ENCODE peak calls at places on chromosomes 11 and 22, in seven cellular contexts. K, N, D, A, T, Y and X are unnamed samples.

GRCh38 chr11:23370580-23371275 is 510.5 kb upstream of the CCDC179 start:
- DNase-seq in K (no peak), A (no peak), N (peak; percentile 6), T (no peak), Y (no peak), D (peak; percentile 23), X (no peak)

GRCh38 chr11:60982184-60982583 is 10.7 kb downstream of the CD6 start:
- DNase-seq in D (no peak), A (no peak), Y (no peak), T (no peak), K (no peak), N (no peak), X (peak; percentile 64)

GRCh38 chr11:44834846-44835245 is 108.1 kb downstream of the TSPAN18 start:
- DNase-seq in K (no peak), N (no peak), T (no peak), A (no peak), D (no peak), Y (no peak), X (no peak)

GRCh38 chr22:27913162-27913741 is 5.8 kb downstream of the PITPNB start:
- DNase-seq in Y (no peak), D (no peak), N (no peak), A (no peak), T (no peak), K (no peak), X (no peak)

GRCh38 chr22:39396797-39397195 is 2.8 kb upstream of the TAB1 start:
- DNase-seq in A (no peak), N (no peak), K (no peak), Y (no peak), D (no peak), T (no peak), X (no peak)

GRCh38 chr22:22576244-22576988 is 17.4 kb upstream of the PRAME start:
- DNase-seq in A (peak; percentile 12), D (peak; percentile 33), T (peak; percentile 49), N (peak; percentile 54), Y (peak; percentile 84), K (peak; percentile 11), X (peak; percentile 31)

GRCh38 chr22:37904572-37905533 is 1.2 kb upstream of the MICALL1 start:
- DNase-seq in T (peak; percentile 90), D (no peak), A (peak; percentile 49), Y (no peak), N (peak; percentile 100), K (no peak), X (peak; percentile 27)

GRCh38 chr11:38835986-38836385 is 2237.9 kb upstream of the RAG2 start:
- DNase-seq in D (no peak), T (no peak), A (no peak), N (no peak), Y (no peak), K (no peak), X (no peak)

GRCh38 chr22:33357894-33358440 is 299.8 kb upstream of the SYN3 start:
- DNase-seq in K (no peak), N (no peak), A (no peak), Y (no peak), D (no peak), T (no peak), X (no peak)

GRCh38 chr11:46290598-46291309 is 13.3 kb downstream of the CREB3L1 start:
- DNase-seq in T (peak; percentile 40), Y (peak; percentile 34), K (no peak), N (peak; percentile 98), D (peak; percentile 71), A (no peak), X (no peak)

GRCh38 chr22:46406349-46406748 is 70.8 kb downstream of the TRMU start:
- DNase-seq in Y (no peak), T (no peak), D (no peak), N (no peak), A (no peak), K (no peak), X (no peak)

GRCh38 chr11:77029829-77030228 is 4.4 kb upstream of the B3GNT6 start:
- DNase-seq in A (no peak), T (no peak), D (peak; percentile 60), Y (no peak), N (no peak), K (no peak), X (no peak)

GRCh38 chr11:67312187-67313021 is 9.1 kb downstream of the SSH3 start:
- DNase-seq in D (peak; percentile 94), N (no peak), T (no peak), A (no peak), K (peak; percentile 54), Y (no peak), X (no peak)

GRCh38 chr11:15565846-15566245 is 451.1 kb downstream of the INSC start:
- DNase-seq in T (no peak), D (no peak), N (no peak), Y (no peak), A (no peak), K (no peak), X (no peak)

GRCh38 chr11:110907629-110908028 is 195.4 kb upstream of the ARHGAP20 start:
- DNase-seq in Y (no peak), D (peak; percentile 87), N (peak; percentile 94), A (no peak), K (no peak), T (peak; percentile 90), X (peak; percentile 2)

GRCh38 chr11:11750479-11750878 is 91.3 kb upstream of the USP47 start:
- DNase-seq in A (no peak), D (no peak), Y (no peak), K (no peak), N (no peak), T (no peak), X (no peak)

GRCh38 chr22:42511401-42511891 is 8.2 kb downstream of the RRP7A start:
- DNase-seq in T (no peak), Y (no peak), A (no peak), D (no peak), K (no peak), N (no peak), X (no peak)

GRCh38 chr11:11409224-11409623 is 56.2 kb upstream of the CSNK2A3 start:
- DNase-seq in N (no peak), T (no peak), D (no peak), Y (no peak), A (no peak), K (no peak), X (no peak)

GRCh38 chr22:41664490-41664889 is 24.2 kb downstream of the SNU13 start:
- DNase-seq in A (no peak), T (no peak), N (no peak), D (no peak), Y (no peak), K (no peak), X (no peak)

GRCh38 chr22:50200333-50201190 is at the start of gene SELENOO:
- DNase-seq in D (peak; percentile 64), N (peak; percentile 86), Y (peak; percentile 92), A (peak; percentile 91), K (peak; percentile 93), T (peak; percentile 89), X (peak; percentile 94)

GRCh38 chr11:122721964-122722266 is 66.4 kb downstream of the UBASH3B start:
- DNase-seq in D (no peak), Y (no peak), N (peak; percentile 91), T (no peak), K (no peak), A (no peak), X (no peak)

GRCh38 chr22:30386960-30387848 is at the start of gene RNF215:
- DNase-seq in N (peak; percentile 75), T (peak; percentile 75), A (peak; percentile 53), Y (peak; percentile 96), K (peak; percentile 81), D (peak; percentile 73), X (peak; percentile 94)

GRCh38 chr22:37739611-37740049 is 42.8 kb downstream of the TRIOBP start:
- DNase-seq in T (no peak), K (no peak), Y (no peak), A (no peak), N (no peak), D (no peak), X (no peak)

GRCh38 chr11:23313001-23313400 is 452.7 kb upstream of the CCDC179 start:
- DNase-seq in K (no peak), Y (no peak), D (no peak), A (no peak), T (no peak), N (no peak), X (no peak)

GRCh38 chr11:44260081-44260480 is 49.9 kb downstream of the ALX4 start:
- DNase-seq in A (no peak), K (no peak), T (no peak), Y (no peak), N (no peak), D (no peak), X (no peak)

GRCh38 chr11:86035164-86035563 is 33.7 kb downstream of the PICALM start:
- DNase-seq in T (no peak), A (no peak), K (no peak), Y (no peak), D (no peak), N (no peak), X (no peak)

GRCh38 chr22:45336971-45337431 is 27.3 kb downstream of the FAM118A start:
- DNase-seq in Y (no peak), N (peak; percentile 6), T (no peak), K (no peak), D (no peak), A (peak; percentile 59), X (no peak)

GRCh38 chr11:72975778-72976520 is 161.7 kb downstream of the ATG16L2 start:
- DNase-seq in K (no peak), N (peak; percentile 93), T (no peak), A (no peak), D (no peak), Y (no peak), X (no peak)

GRCh38 chr11:61730222-61730994 is 22.0 kb upstream of the MYRF start:
- DNase-seq in A (no peak), Y (no peak), D (peak; percentile 85), N (no peak), K (no peak), T (peak; percentile 41), X (no peak)

GRCh38 chr11:56296877-56297276 is 4.8 kb upstream of the OR8H1 start:
- DNase-seq in D (no peak), A (no peak), K (no peak), T (no peak), Y (no peak), N (no peak), X (no peak)